ENCODE peak calls at places on chromosomes 3 and 15, in ten cellular contexts. Q, G, V, B, I, M, J, W, U and F are unnamed samples.

GRCh38 chr3:134445631-134446030 is 40.2 kb downstream of the ANAPC13 start:
- DNase-seq in Q (peak), G (no peak), V (no peak), B (no peak), I (no peak), M (no peak), J (no peak), W (no peak), U (no peak), F (no peak)

GRCh38 chr3:183108002-183108449 is 8.7 kb upstream of the MCCC1 start:
- DNase-seq in Q (peak), G (no peak), V (no peak), B (no peak), I (no peak), M (no peak), J (peak), W (no peak), U (no peak), F (no peak)

GRCh38 chr15:78714890-78715289 is 73.9 kb upstream of the CHRNB4 start:
- DNase-seq in Q (peak), G (no peak), V (no peak), B (no peak), I (no peak), M (no peak), J (no peak), W (no peak), U (no peak), F (no peak)

GRCh38 chr3:71690222-71690821 is 34.9 kb downstream of the EIF4E3 start:
- DNase-seq in Q (peak), G (no peak), V (no peak), B (no peak), I (no peak), M (no peak), J (no peak), W (no peak), U (no peak), F (no peak)

GRCh38 chr15:31472636-31473383 is 146.2 kb downstream of the KLF13 start:
- DNase-seq in Q (peak), G (peak), V (peak), B (no peak), I (peak), M (no peak), J (no peak), W (no peak), U (no peak), F (peak)

GRCh38 chr3:115325539-115325938 is 178.5 kb upstream of the ZBTB20 start:
- DNase-seq in Q (peak), G (peak), V (no peak), B (no peak), I (peak), M (no peak), J (no peak), W (peak), U (no peak), F (no peak)

GRCh38 chr15:90869601-90870353 is 1.4 kb downstream of the FURIN start:
- DNase-seq in Q (peak), G (no peak), V (peak), B (peak), I (peak), M (peak), J (peak), W (peak), U (peak), F (peak)

GRCh38 chr3:99842826-99843589 is 25.3 kb downstream of the CMSS1 start:
- DNase-seq in Q (peak), G (no peak), V (no peak), B (no peak), I (no peak), M (peak), J (peak), W (no peak), U (peak), F (peak)

GRCh38 chr3:197718904-197719303 is 17.8 kb downstream of the RUBCN start:
- DNase-seq in Q (peak), G (no peak), V (no peak), B (no peak), I (no peak), M (peak), J (no peak), W (no peak), U (no peak), F (no peak)

GRCh38 chr15:65804252-65804931 is 12.3 kb upstream of the DENND4A start:
- DNase-seq in Q (peak), G (no peak), V (no peak), B (no peak), I (no peak), M (no peak), J (no peak), W (no peak), U (no peak), F (peak)

GRCh38 chr3:58585005-58585786 is 8.0 kb upstream of the FAM107A start:
- DNase-seq in Q (peak), G (peak), V (peak), B (peak), I (peak), M (peak), J (no peak), W (no peak), U (peak), F (peak)

GRCh38 chr3:190807719-190808375 is 54.6 kb downstream of the GMNC start:
- DNase-seq in Q (peak), G (no peak), V (no peak), B (no peak), I (no peak), M (no peak), J (peak), W (no peak), U (no peak), F (peak)

GRCh38 chr15:43225201-43225949 is 4.6 kb upstream of the EPB42 start:
- DNase-seq in Q (peak), G (peak), V (peak), B (no peak), I (peak), M (peak), J (no peak), W (peak), U (peak), F (peak)

GRCh38 chr3:53003320-53003719 is 42.6 kb downstream of the SFMBT1 start:
- DNase-seq in Q (no peak), G (no peak), V (no peak), B (no peak), I (no peak), M (no peak), J (no peak), W (no peak), U (no peak), F (no peak)

GRCh38 chr3:2485027-2485375 is 386.3 kb downstream of the CNTN4 start:
- DNase-seq in Q (no peak), G (no peak), V (no peak), B (no peak), I (no peak), M (no peak), J (no peak), W (no peak), U (no peak), F (no peak)